ENCODE peak calls at places on chromosome 2, in four cellular contexts. One of them, this sample, is unnamed.

GRCh38 chr2:71716697-71717624 is 263.6 kb downstream of the DYSF start:
- DNase-seq in A549: no peak
- DNase-seq in GM12878: no peak
- DNase-seq in K562: no peak
- DNase-seq in this sample: peak; percentile 78

GRCh38 chr2:12363138-12363537 is 353.6 kb upstream of the TRIB2 start:
- DNase-seq in K562: no peak
- DNase-seq in A549: no peak
- DNase-seq in GM12878: no peak
- DNase-seq in this sample: no peak

GRCh38 chr2:166388488-166389070 is 12.8 kb upstream of the SCN9A start:
- DNase-seq in GM12878: no peak
- DNase-seq in A549: no peak
- DNase-seq in K562: no peak
- DNase-seq in this sample: no peak

GRCh38 chr2:24515335-24515734 is 24.3 kb downstream of the NCOA1 start:
- DNase-seq in K562: no peak
- DNase-seq in GM12878: no peak
- DNase-seq in A549: no peak
- DNase-seq in this sample: no peak

GRCh38 chr2:218272531-218273212 is 2.4 kb downstream of the PNKD start:
- DNase-seq in A549: peak; percentile 87
- DNase-seq in K562: peak; percentile 69
- DNase-seq in GM12878: peak; percentile 59
- DNase-seq in this sample: peak; percentile 84

GRCh38 chr2:26477911-26478253 is at the start of gene OTOF:
- DNase-seq in K562: no peak
- DNase-seq in GM12878: no peak
- DNase-seq in A549: peak; percentile 14
- DNase-seq in this sample: no peak

GRCh38 chr2:79271456-79271855 is 111.9 kb upstream of the REG3A start:
- DNase-seq in K562: no peak
- DNase-seq in A549: no peak
- DNase-seq in GM12878: no peak
- DNase-seq in this sample: no peak

GRCh38 chr2:211259831-211260476 is 703.6 kb downstream of the CPS1 start:
- DNase-seq in K562: no peak
- DNase-seq in A549: no peak
- DNase-seq in GM12878: no peak
- DNase-seq in this sample: no peak

GRCh38 chr2:163637876-163638275 is 97.9 kb downstream of the FIGN start:
- DNase-seq in GM12878: no peak
- DNase-seq in A549: no peak
- DNase-seq in K562: no peak
- DNase-seq in this sample: no peak

GRCh38 chr2:231720971-231721640 is 12.8 kb downstream of the PTMA start:
- DNase-seq in A549: no peak
- DNase-seq in GM12878: peak; percentile 80
- DNase-seq in K562: no peak
- DNase-seq in this sample: no peak

GRCh38 chr2:239311132-239312040 is 89.4 kb downstream of the HDAC4 start:
- DNase-seq in K562: no peak
- DNase-seq in GM12878: no peak
- DNase-seq in A549: no peak
- DNase-seq in this sample: no peak

GRCh38 chr2:113888641-113889470 is 1.0 kb upstream of the ACTR3 start:
- DNase-seq in A549: no peak
- DNase-seq in GM12878: no peak
- DNase-seq in K562: no peak
- DNase-seq in this sample: no peak

GRCh38 chr2:156565066-156565710 is 129.0 kb downstream of the GPD2 start:
- DNase-seq in GM12878: no peak
- DNase-seq in A549: no peak
- DNase-seq in K562: no peak
- DNase-seq in this sample: no peak

GRCh38 chr2:59301466-59302402 is 1060.6 kb upstream of the FANCL start:
- DNase-seq in GM12878: no peak
- DNase-seq in A549: peak; percentile 7
- DNase-seq in K562: peak; percentile 26
- DNase-seq in this sample: peak; percentile 67

GRCh38 chr2:160373263-160374019 is 120.2 kb downstream of the RBMS1 start:
- DNase-seq in K562: no peak
- DNase-seq in GM12878: no peak
- DNase-seq in A549: no peak
- DNase-seq in this sample: no peak

GRCh38 chr2:240932001-240932723 is 26.0 kb downstream of the CROCC2 start:
- DNase-seq in GM12878: no peak
- DNase-seq in A549: no peak
- DNase-seq in K562: no peak
- DNase-seq in this sample: no peak

GRCh38 chr2:5664197-5664728 is 27.9 kb upstream of the SOX11 start:
- DNase-seq in K562: no peak
- DNase-seq in GM12878: no peak
- DNase-seq in A549: no peak
- DNase-seq in this sample: no peak

GRCh38 chr2:180742809-180743208 is 237.6 kb upstream of the UBE2E3 start:
- DNase-seq in K562: no peak
- DNase-seq in GM12878: no peak
- DNase-seq in A549: peak; percentile 13
- DNase-seq in this sample: peak; percentile 34

GRCh38 chr2:72153924-72154323 is 6.3 kb upstream of the CYP26B1 start:
- DNase-seq in GM12878: no peak
- DNase-seq in K562: no peak
- DNase-seq in A549: no peak
- DNase-seq in this sample: no peak

GRCh38 chr2:128228894-128229293 is 89.8 kb downstream of the HS6ST1 start:
- DNase-seq in K562: no peak
- DNase-seq in A549: no peak
- DNase-seq in GM12878: no peak
- DNase-seq in this sample: peak; percentile 49

DNA sequence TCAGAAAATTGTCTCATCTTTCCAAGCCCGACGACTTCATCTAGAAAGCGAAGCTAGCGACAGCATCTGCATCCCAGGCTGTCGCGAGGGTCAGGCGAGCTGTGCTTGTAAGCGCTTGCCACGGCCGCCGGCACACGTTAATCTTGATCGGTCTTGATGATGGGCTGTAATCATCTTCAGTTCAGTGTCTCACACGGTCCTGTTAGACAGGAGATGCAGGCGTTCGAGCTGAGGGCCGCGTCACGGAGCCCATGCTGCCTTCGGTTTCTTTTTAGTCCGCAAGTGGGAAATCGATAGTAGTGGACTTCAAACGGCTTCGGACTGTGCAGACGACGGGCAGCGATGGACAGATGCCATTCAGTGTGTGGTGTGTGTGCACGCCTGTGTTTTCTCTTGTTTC is 43.6 kb downstream of the ADI1 start:
- DNase-seq in A549: no peak
- DNase-seq in K562: no peak
- DNase-seq in GM12878: no peak
- DNase-seq in this sample: no peak
- TF ChIP-seq CHD4 in A549: no peak
- TF ChIP-seq CHD4 in K562: no peak
- TF ChIP-seq CHD4 in GM12878: no peak
- TF ChIP-seq CHD4 in this sample: no peak

DNA sequence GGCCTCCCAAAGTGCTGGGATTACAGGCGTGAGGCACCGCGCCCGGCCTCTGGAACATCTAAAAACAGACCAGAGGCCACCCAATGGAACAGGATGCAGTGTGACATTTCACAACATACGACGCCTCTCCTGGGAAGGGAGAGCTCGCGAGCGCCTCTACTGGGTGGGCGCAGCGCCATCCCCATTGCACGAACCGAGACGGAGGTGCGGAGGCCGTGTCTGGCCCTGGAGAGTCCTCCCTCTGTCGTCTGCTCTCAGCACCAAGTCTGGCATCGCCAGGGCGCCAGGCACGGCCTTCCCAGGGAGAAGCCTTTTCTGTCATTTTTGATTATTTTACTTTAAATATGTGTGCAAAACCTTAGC is 9.4 kb upstream of the GBX2 start:
- DNase-seq in GM12878: no peak
- DNase-seq in K562: peak; percentile 72
- DNase-seq in A549: peak; percentile 89
- DNase-seq in this sample: peak; percentile 57
- TF ChIP-seq CHD4 in GM12878: no peak
- TF ChIP-seq CHD4 in K562: no peak
- TF ChIP-seq CHD4 in A549: no peak
- TF ChIP-seq CHD4 in this sample: no peak

GRCh38 chr2:97348265-97348664 is 235.3 kb downstream of the ANKRD36 start:
- DNase-seq in K562: no peak
- DNase-seq in GM12878: no peak
- DNase-seq in A549: no peak
- DNase-seq in this sample: no peak
- TF ChIP-seq CHD4 in K562: no peak
- TF ChIP-seq CHD4 in GM12878: no peak
- TF ChIP-seq CHD4 in A549: no peak
- TF ChIP-seq CHD4 in this sample: no peak

DNA sequence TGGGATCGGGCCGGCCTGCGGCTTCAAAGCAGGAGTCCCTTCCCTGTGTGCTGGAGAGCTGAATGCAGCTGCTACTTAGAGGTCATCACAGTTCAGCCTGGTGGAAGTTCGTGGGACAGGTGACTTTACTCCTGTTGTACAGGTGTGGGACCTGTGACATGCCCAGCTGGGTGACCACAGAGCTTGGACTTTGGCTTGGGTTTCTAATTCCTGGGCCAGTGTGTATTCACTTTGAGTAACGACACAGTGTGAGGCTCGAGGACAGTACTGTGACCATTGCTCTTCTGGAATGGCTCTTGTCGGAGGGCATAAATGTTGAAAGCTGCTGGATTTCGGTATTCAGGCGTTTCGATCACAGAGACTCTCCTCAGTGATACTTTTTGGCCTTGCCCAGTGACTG is 114.4 kb downstream of the STPG4 start:
- DNase-seq in A549: no peak
- DNase-seq in GM12878: no peak
- DNase-seq in K562: no peak
- DNase-seq in this sample: peak; percentile 69
- TF ChIP-seq CHD4 in A549: no peak
- TF ChIP-seq CHD4 in GM12878: no peak
- TF ChIP-seq CHD4 in K562: no peak
- TF ChIP-seq CHD4 in this sample: no peak

GRCh38 chr2:95017308-95017630 is 8.2 kb upstream of the MAL start:
- DNase-seq in A549: no peak
- DNase-seq in K562: no peak
- DNase-seq in GM12878: no peak
- DNase-seq in this sample: no peak
- TF ChIP-seq CHD4 in A549: no peak
- TF ChIP-seq CHD4 in K562: no peak
- TF ChIP-seq CHD4 in GM12878: no peak
- TF ChIP-seq CHD4 in this sample: no peak

DNA sequence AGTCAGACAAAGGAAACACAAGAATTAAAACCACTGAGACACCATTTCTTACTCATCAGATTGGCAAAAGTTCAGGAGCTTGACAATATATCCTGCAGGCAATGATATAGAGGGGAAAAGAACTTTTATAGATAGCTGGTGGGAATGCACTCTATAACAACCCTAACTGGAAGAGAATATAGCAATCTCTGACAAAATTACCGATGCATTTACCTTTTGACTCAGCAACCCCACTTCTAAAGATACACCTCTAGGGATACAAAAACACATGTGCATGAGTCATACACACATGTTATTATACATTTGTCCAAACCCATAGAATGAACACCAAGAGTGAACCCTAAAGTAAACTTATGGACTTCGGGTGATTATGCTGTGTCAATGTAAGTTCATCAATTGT is 79.4 kb upstream of the SRD5A2 start:
- DNase-seq in A549: no peak
- DNase-seq in GM12878: no peak
- DNase-seq in K562: no peak
- DNase-seq in this sample: no peak
- TF ChIP-seq CHD4 in A549: no peak
- TF ChIP-seq CHD4 in GM12878: no peak
- TF ChIP-seq CHD4 in K562: no peak
- TF ChIP-seq CHD4 in this sample: no peak

DNA sequence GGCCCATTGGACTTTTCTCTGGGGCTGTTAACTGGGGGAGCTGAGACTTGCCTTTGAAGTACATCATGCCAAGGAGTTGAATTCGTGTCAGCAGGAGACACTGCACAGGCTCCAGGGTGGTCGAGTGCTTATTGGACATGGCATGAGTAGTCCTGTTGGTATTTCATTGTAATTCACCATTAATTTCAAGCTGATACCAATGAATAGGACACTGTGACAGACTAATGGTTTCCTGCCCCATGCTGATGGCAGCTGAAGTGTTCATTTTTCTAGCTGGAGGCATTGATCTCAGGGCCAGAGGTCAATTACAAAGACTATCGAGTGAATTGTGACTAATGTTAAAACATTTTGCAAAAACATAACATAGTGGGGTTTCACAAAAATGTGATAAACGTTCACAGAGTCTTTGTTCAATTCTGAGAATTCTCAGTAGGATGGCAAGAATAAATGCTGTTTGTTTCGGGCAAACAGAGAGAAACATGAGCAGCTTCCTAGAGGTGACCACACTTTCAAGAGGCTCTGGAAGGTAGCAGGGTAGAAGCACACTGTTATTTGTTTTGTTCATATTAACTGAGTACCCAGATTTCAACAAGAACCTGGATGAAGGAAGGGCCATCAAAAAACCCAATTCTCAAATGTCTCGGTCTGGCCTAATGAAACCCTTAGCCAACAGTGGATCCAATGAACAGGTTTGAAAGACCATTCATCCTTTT is 90.6 kb upstream of the ARL4C start:
- DNase-seq in K562: no peak
- DNase-seq in GM12878: no peak
- DNase-seq in A549: no peak
- DNase-seq in this sample: no peak
- TF ChIP-seq CHD4 in K562: no peak
- TF ChIP-seq CHD4 in GM12878: no peak
- TF ChIP-seq CHD4 in A549: no peak
- TF ChIP-seq CHD4 in this sample: no peak

This sample was measured in HepG2.